ENCODE peak calls at places on chromosomes 11 and 22, in four cellular contexts. N is body of pancreas, B is mammary epithelial cell, H is hepatocyte. Y is an unnamed sample.
A peak's percentile ranks its signal among the peaks of the same experiment; 100 is the strongest.

GRCh38 chr11:117057727-117058126 is 40.5 kb downstream of the SIK3 start:
- DNase-seq in N (no peak), B (no peak), H (no peak), Y (no peak)

GRCh38 chr11:2991477-2992233 is 474 bp downstream of the NAP1L4 start:
- DNase-seq in N (peak; percentile 49), B (peak; percentile 60), H (peak; percentile 85), Y (peak; percentile 12)

GRCh38 chr11:68538025-68538424 is 77.5 kb downstream of the PPP6R3 start:
- DNase-seq in N (no peak), B (no peak), H (no peak), Y (no peak)

GRCh38 chr11:84740050-84740449 is 887.1 kb downstream of the DLG2 start:
- DNase-seq in N (no peak), B (no peak), H (no peak), Y (no peak)

GRCh38 chr11:112881461-112881860 is 79.8 kb upstream of the NCAM1 start:
- DNase-seq in N (peak; percentile 80), B (peak; percentile 66), H (peak; percentile 64), Y (no peak)

GRCh38 chr11:113888848-113889247 is 13.5 kb upstream of the USP28 start:
- DNase-seq in N (no peak), B (no peak), H (no peak), Y (no peak)

GRCh38 chr11:86958259-86958658 is 3.1 kb upstream of the FZD4 start:
- DNase-seq in N (no peak), B (no peak), H (no peak), Y (no peak)

GRCh38 chr11:94666792-94667721 is 99.9 kb downstream of the PIWIL4 start:
- DNase-seq in N (no peak), B (no peak), H (no peak), Y (no peak)

GRCh38 chr11:45754261-45754709 is 50.7 kb upstream of the SLC35C1 start:
- DNase-seq in N (peak; percentile 69), B (no peak), H (peak; percentile 67), Y (peak; percentile 48)

GRCh38 chr11:6817668-6818067 is 18.2 kb upstream of the OR6A2 start:
- DNase-seq in N (no peak), B (no peak), H (no peak), Y (no peak)

GRCh38 chr22:22074634-22075381 is 92.2 kb upstream of the TOP3B start:
- DNase-seq in N (no peak), B (peak; percentile 48), H (peak; percentile 35), Y (no peak)

GRCh38 chr11:34501500-34501899 is 12.1 kb downstream of the ELF5 start:
- DNase-seq in N (peak; percentile 14), B (peak; percentile 59), H (peak; percentile 46), Y (peak; percentile 64)

GRCh38 chr22:40487663-40488249 is 117.4 kb downstream of the SGSM3 start:
- DNase-seq in N (no peak), B (no peak), H (peak; percentile 28), Y (no peak)

DNA sequence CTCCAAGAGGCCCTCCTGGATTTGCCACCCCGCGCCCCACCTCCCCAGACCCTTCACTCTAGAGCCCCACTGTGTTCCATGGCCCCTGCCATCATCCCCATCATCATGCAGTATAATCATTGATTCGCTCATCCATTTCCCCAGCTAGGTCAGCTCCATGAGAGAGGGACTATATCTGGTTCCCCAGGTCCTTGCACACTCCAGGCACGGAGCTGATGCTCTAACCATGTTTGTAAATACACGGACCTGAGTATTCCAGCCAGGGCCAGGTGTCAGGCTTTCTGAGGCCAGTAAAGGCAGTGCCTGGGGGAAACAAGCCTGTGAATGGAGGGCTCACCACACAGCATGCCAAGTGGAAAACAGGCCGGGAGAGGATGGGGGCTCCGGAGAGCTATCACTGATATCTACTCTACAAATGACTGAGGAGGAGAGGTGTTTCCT is 27.1 kb upstream of the OAF start:
- DNase-seq in N (peak; percentile 29), B (no peak), H (no peak), Y (no peak)
- H3K27ac ChIP-seq in N (peak overlapping the region; percentile 98), B (no peak overlapping the region), H (peak overlapping the region; percentile 98), Y (no peak overlapping the region)

DNA sequence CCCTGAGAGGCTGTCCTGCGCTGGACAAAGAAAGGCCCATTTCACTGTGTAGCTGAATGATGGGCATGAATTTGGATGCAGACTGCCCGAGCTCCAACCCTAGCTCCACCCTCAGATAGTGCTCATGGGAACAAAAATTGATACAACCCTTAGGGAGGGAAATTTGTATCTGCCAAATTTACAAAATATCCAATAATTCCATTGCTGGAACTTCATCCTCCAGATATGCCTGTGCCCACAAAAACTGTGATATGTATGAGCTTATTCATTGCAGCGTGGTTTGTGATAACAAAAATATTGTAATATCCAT is 2.1 kb downstream of the MS4A8 start:
- DNase-seq in N (no peak), B (no peak), H (no peak), Y (no peak)
- H3K27ac ChIP-seq in N (peak overlapping the region; percentile 15), B (no peak overlapping the region), H (no peak overlapping the region), Y (no peak overlapping the region)

GRCh38 chr11:131653244-131653643 is 282.8 kb downstream of the NTM start:
- DNase-seq in N (no peak), B (no peak), H (no peak), Y (no peak)
- H3K27ac ChIP-seq in N (no peak overlapping the region), B (no peak overlapping the region), H (no peak overlapping the region), Y (no peak overlapping the region)

GRCh38 chr11:69674886-69675714 is at the start of gene LTO1:
- DNase-seq in N (peak; percentile 97), B (peak; percentile 94), H (peak; percentile 98), Y (peak; percentile 95)
- H3K27ac ChIP-seq in N (peak within 1 kb of the TSS; percentile 47), B (peak within 1 kb of the TSS; percentile 90), H (peak within 1 kb of the TSS; percentile 94), Y (peak within 1 kb of the TSS; percentile 92)

DNA sequence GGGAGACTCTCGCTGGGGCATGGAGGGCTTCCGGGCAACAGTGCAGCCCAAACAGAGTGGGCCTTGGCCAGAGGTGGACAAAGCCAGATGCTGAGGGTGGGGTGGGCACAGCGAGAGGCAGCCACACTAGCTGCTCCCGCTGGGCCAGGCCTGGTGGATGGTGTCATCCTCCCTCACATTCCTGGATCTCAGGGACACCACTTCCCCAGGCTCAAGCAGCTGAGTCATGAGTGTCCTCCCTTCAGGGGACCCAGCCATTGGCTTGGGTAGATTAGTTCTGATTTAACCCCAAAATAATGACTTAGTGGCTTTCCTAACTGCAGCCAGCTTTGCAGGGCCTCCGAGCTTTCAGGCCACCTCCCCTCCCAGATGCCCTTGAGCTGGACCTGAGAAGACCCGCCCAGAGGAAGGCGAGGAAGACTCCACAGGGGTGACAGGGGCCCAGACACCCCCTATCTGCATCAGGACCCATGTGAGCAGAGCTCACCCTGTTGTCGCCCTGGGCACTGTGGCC is 25.9 kb upstream of the WNT7B start:
- DNase-seq in N (no peak), B (no peak), H (no peak), Y (no peak)
- H3K27ac ChIP-seq in N (no peak overlapping the region), B (no peak overlapping the region), H (no peak overlapping the region), Y (peak overlapping the region; percentile 3)

GRCh38 chr11:1925373-1926155 is 6.1 kb downstream of the TNNT3 start:
- DNase-seq in N (no peak), B (no peak), H (peak; percentile 3), Y (no peak)

GRCh38 chr11:1923201-1923956 is 3.9 kb downstream of the TNNT3 start:
- DNase-seq in N (no peak), B (no peak), H (no peak), Y (no peak)

GRCh38 chr11:1922411-1923113 is 3.1 kb downstream of the TNNT3 start:
- DNase-seq in N (no peak), B (no peak), H (peak; percentile 6), Y (no peak)

GRCh38 chr11:1924646-1925372 is 5.3 kb downstream of the TNNT3 start:
- DNase-seq in N (no peak), B (no peak), H (peak; percentile 11), Y (no peak)

GRCh38 chr11:1924121-1924520 is 4.6 kb downstream of the TNNT3 start:
- DNase-seq in N (no peak), B (peak; percentile 26), H (peak; percentile 3), Y (no peak)
- H3K27ac ChIP-seq in N (no peak overlapping the region), B (no peak overlapping the region), H (no peak overlapping the region), Y (no peak overlapping the region)

Y was measured in brain microvascular endothelial cell.